ENCODE peak calls at places on chromosomes 2 and 18, in ten cellular contexts. C is anterior cingulate cortex; T is ovary; Q is stomach; D is non-pigmented ciliary epithelial cell; Y is cardiac fibroblast; R is activated T-cell treated with anti-CD3 and anti-CD28 coated beads for 4 hours; E is activated CD8-positive, alpha-beta memory T cell treated with anti-CD3 and anti-CD28 coated beads for 1 hour; B is fibroblast of gingiva; N is activated CD4-positive, alpha-beta memory T cell treated with anti-CD3 and anti-CD28 coated beads, Interleukin-2, amount 10 ng/mL, durations not matched to agents 7 days and 5 days. F is an unnamed sample.

GRCh38 chr2:47658646-47659320 is 124.2 kb upstream of the MSH6 start:
- DNase-seq in C (no peak), T (no peak), Q (no peak), D (no peak), Y (no peak), R (no peak), E (no peak), B (no peak), N (no peak), F (no peak)

GRCh38 chr2:33298233-33298632 is 178.2 kb upstream of the RASGRP3 start:
- DNase-seq in C (no peak), T (no peak), Q (no peak), D (no peak), Y (peak), R (no peak), E (no peak), B (peak), N (no peak), F (no peak)

GRCh38 chr2:86150502-86150901 is 44.5 kb downstream of the PTCD3 start:
- DNase-seq in C (no peak), T (no peak), Q (no peak), D (no peak), Y (no peak), R (no peak), E (no peak), B (no peak), N (no peak), F (no peak)

GRCh38 chr18:63135101-63135500 is 184.5 kb downstream of the BCL2 start:
- DNase-seq in C (no peak), T (no peak), Q (no peak), D (no peak), Y (no peak), R (no peak), E (no peak), B (no peak), N (no peak), F (no peak)

GRCh38 chr2:160803881-160804280 is 310.3 kb upstream of the RBMS1 start:
- DNase-seq in C (no peak), T (no peak), Q (no peak), D (no peak), Y (no peak), R (no peak), E (no peak), B (no peak), N (no peak), F (no peak)

GRCh38 chr2:3727397-3728045 is 24.1 kb downstream of the DCDC2C start:
- DNase-seq in C (no peak), T (no peak), Q (no peak), D (no peak), Y (no peak), R (no peak), E (no peak), B (no peak), N (no peak), F (no peak)

GRCh38 chr2:16055848-16056580 is 115.7 kb downstream of the MYCN start:
- DNase-seq in C (no peak), T (no peak), Q (no peak), D (no peak), Y (no peak), R (no peak), E (no peak), B (no peak), N (no peak), F (no peak)

GRCh38 chr2:8241317-8241716 is 440.5 kb upstream of the ID2 start:
- DNase-seq in C (no peak), T (no peak), Q (no peak), D (no peak), Y (no peak), R (no peak), E (no peak), B (no peak), N (no peak), F (no peak)

F was measured in foreskin fibroblast.